ENCODE peak calls at places on chromosomes 3 and 15, in eight cellular contexts. W is HEK293T; I is fibroblast of pulmonary artery; A is tibial artery; V is adrenal gland; B is IMR-90; T is activated effector memory CD4-positive, alpha-beta T cell treated with anti-CD3 and anti-CD28 coated beads, Interleukin-2, amount 50 U/mL, for 16 hours; D is GM12865. S is an unnamed sample.

GRCh38 chr15:88708256-88709054 is 69.6 kb downstream of the ISG20 start:
- DNase-seq in D (no peak), W (no peak), T (peak), V (no peak), I (peak), A (no peak), B (no peak), S (peak)

GRCh38 chr3:12395349-12396012 is 88.8 kb upstream of the TSEN2 start:
- DNase-seq in D (peak), I (no peak), V (no peak), B (peak), T (no peak), W (no peak), A (no peak), S (no peak)

GRCh38 chr15:78133801-78134200 is 2.6 kb upstream of the CIB2 start:
- DNase-seq in A (no peak), D (no peak), V (no peak), W (no peak), I (no peak), T (peak), B (no peak), S (peak)

GRCh38 chr3:158097141-158097540 is 9.1 kb downstream of the SHOX2 start:
- DNase-seq in T (no peak), B (no peak), A (no peak), I (no peak), D (no peak), V (no peak), W (no peak), S (no peak)

GRCh38 chr3:175108613-175109151 is 249.5 kb downstream of the NAALADL2 start:
- DNase-seq in I (no peak), W (no peak), A (no peak), T (no peak), D (no peak), V (no peak), B (no peak), S (no peak)

GRCh38 chr15:65550681-65551098 is 20.4 kb downstream of the HACD3 start:
- DNase-seq in B (peak), I (peak), A (no peak), T (no peak), W (no peak), V (no peak), D (no peak), S (no peak)

GRCh38 chr15:70020229-70020628 is 77.5 kb downstream of the TLE3 start:
- DNase-seq in B (no peak), D (no peak), I (no peak), A (no peak), V (no peak), W (no peak), T (peak), S (no peak)

GRCh38 chr3:166688665-166689064 is 691.4 kb downstream of the ZBBX start:
- DNase-seq in D (no peak), B (no peak), T (no peak), A (no peak), W (no peak), V (no peak), I (no peak), S (no peak)

GRCh38 chr3:112799946-112800345 is 46.7 kb downstream of the CD200R1L start:
- DNase-seq in B (peak), D (no peak), W (no peak), I (no peak), V (no peak), A (no peak), T (no peak), S (no peak)

GRCh38 chr3:134803051-134803505 is 8.0 kb downstream of the EPHB1 start:
- DNase-seq in I (no peak), A (no peak), D (peak), T (no peak), W (no peak), V (no peak), B (no peak), S (no peak)

GRCh38 chr15:35777016-35777415 is 231.1 kb upstream of the DPH6 start:
- DNase-seq in W (no peak), D (no peak), I (no peak), T (no peak), B (no peak), A (no peak), V (no peak), S (no peak)

GRCh38 chr3:50125541-50126286 is 29.4 kb upstream of the SEMA3F start:
- DNase-seq in T (no peak), D (no peak), I (no peak), A (no peak), B (no peak), V (no peak), W (no peak), S (no peak)

GRCh38 chr3:143421556-143421955 is 302.0 kb downstream of the CHST2 start:
- DNase-seq in I (peak), V (no peak), A (no peak), W (no peak), B (no peak), T (no peak), D (no peak), S (no peak)

GRCh38 chr3:38327335-38328009 is 19.1 kb upstream of the XYLB start:
- DNase-seq in A (no peak), I (peak), V (no peak), D (no peak), T (no peak), W (no peak), B (peak), S (no peak)

GRCh38 chr3:189295089-189295488 is 123.3 kb downstream of the TPRG1 start:
- DNase-seq in T (no peak), I (no peak), D (no peak), B (no peak), W (no peak), V (no peak), A (no peak), S (no peak)

GRCh38 chr15:56244237-56244810 is 645 bp upstream of the RFX7 start:
- DNase-seq in D (peak), B (peak), A (peak), V (peak), W (peak), T (peak), I (peak), S (peak)

GRCh38 chr15:42145546-42146455 is 10.6 kb downstream of the PLA2G4F start:
- DNase-seq in W (no peak), D (no peak), I (no peak), V (no peak), B (no peak), T (peak), A (no peak), S (peak)